ENCODE peak calls at places on chromosomes 3 and 15, in six cellular contexts. R is heart right ventricle; W is NCI-H187; N is stimulated activated naive CD8-positive, alpha-beta T cell treated with anti-CD3 and anti-CD28 coated beads, Interleukin-15, Interleukin-2, amounts not matched to agents 100 U/mL and 50 U/mL, for 24 hours; U is activated effector memory CD4-positive, alpha-beta T cell treated with Interleukin-2 at 50 U/mL for 16 hours; P is dorsolateral prefrontal cortex. T is an unnamed sample.

GRCh38 chr3:128075516-128076464 is 23.6 kb downstream of the SEC61A1 start:
- DNase-seq in N (peak; percentile 91), U (peak; percentile 77), W (peak; percentile 84), P (peak; percentile 89), R (peak; percentile 85), T (peak; percentile 86)

GRCh38 chr3:8497582-8497981 is 4.0 kb upstream of the LMCD1 start:
- DNase-seq in N (no peak), P (no peak), W (no peak), U (no peak), R (no peak), T (no peak)

GRCh38 chr3:111080357-111080937 is 8.8 kb downstream of the NECTIN3 start:
- DNase-seq in W (no peak), P (no peak), R (no peak), U (no peak), N (no peak), T (peak; percentile 76)

GRCh38 chr3:33758874-33759273 is 39.6 kb upstream of the PDCD6IP start:
- DNase-seq in N (no peak), R (no peak), W (no peak), U (no peak), P (no peak), T (peak; percentile 3)

GRCh38 chr15:61250613-61251012 is 21.5 kb upstream of the RORA start:
- DNase-seq in U (no peak), R (no peak), N (no peak), W (no peak), P (no peak), T (no peak)

GRCh38 chr3:139084176-139084575 is 39.5 kb upstream of the PRR23C start:
- DNase-seq in W (no peak), R (no peak), U (no peak), P (no peak), N (no peak), T (no peak)

GRCh38 chr15:43229977-43230376 is 9.2 kb upstream of the EPB42 start:
- DNase-seq in W (no peak), U (no peak), P (no peak), N (no peak), R (no peak), T (no peak)

GRCh38 chr3:47405820-47406761 is 25.3 kb downstream of the PTPN23 start:
- DNase-seq in W (no peak), U (no peak), P (no peak), N (no peak), R (no peak), T (no peak)

GRCh38 chr3:141096981-141097380 is 45.8 kb downstream of the SPSB4 start:
- DNase-seq in N (no peak), P (no peak), R (no peak), U (no peak), W (no peak), T (no peak)

T was measured in astrocyte of the spinal cord.